ENCODE peak calls at places on chromosomes 7 and 10, in nine cellular contexts. P, D, N, L, B, J, Y, E and G are unnamed samples.

GRCh38 chr10:25263931-25264330 is 89.1 kb downstream of the GPR158 start:
- DNase-seq in P (no peak), D (no peak), N (no peak), L (peak; percentile 14), B (no peak), J (no peak), Y (no peak), E (no peak), G (no peak)

GRCh38 chr7:143289421-143289820 is 1.3 kb downstream of the CASP2 start:
- DNase-seq in P (no peak), D (no peak), N (peak; percentile 6), L (peak; percentile 26), B (no peak), J (no peak), Y (no peak), E (no peak), G (no peak)

GRCh38 chr7:124113040-124113439 is 80.2 kb upstream of the TMEM229A start:
- DNase-seq in P (no peak), D (no peak), N (no peak), L (no peak), B (no peak), J (no peak), Y (no peak), E (no peak), G (no peak)

GRCh38 chr7:120064565-120064964 is 208.4 kb upstream of the KCND2 start:
- DNase-seq in P (peak; percentile 85), D (no peak), N (peak; percentile 88), L (peak; percentile 13), B (no peak), J (no peak), Y (no peak), E (no peak), G (no peak)

GRCh38 chr7:46201966-46202365 is 280.9 kb upstream of the IGFBP3 start:
- DNase-seq in P (no peak), D (no peak), N (no peak), L (no peak), B (no peak), J (no peak), Y (no peak), E (no peak), G (no peak)

GRCh38 chr7:10237306-10237705 is 736.4 kb upstream of the PHF14 start:
- DNase-seq in P (peak; percentile 53), D (no peak), N (peak; percentile 23), L (peak; percentile 59), B (no peak), J (no peak), Y (no peak), E (no peak), G (no peak)

GRCh38 chr7:79291498-79291865 is 162.0 kb downstream of the MAGI2 start:
- DNase-seq in P (no peak), D (no peak), N (no peak), L (no peak), B (no peak), J (no peak), Y (no peak), E (no peak), G (no peak)

GRCh38 chr10:102452672-102453340 is 1.5 kb upstream of the C10orf95 start:
- DNase-seq in P (peak; percentile 55), D (no peak), N (peak; percentile 56), L (peak; percentile 71), B (peak; percentile 57), J (no peak), Y (no peak), E (no peak), G (no peak)

GRCh38 chr10:116538992-116539391 is 6.7 kb upstream of the PNLIP start:
- DNase-seq in P (no peak), D (no peak), N (no peak), L (no peak), B (no peak), J (no peak), Y (no peak), E (no peak), G (no peak)

GRCh38 chr7:123935436-123936381 is 10.7 kb downstream of the SPAM1 start:
- DNase-seq in P (no peak), D (no peak), N (no peak), L (no peak), B (no peak), J (no peak), Y (no peak), E (no peak), G (no peak)

GRCh38 chr7:116434820-116435341 is 64.7 kb upstream of the CAV2 start:
- DNase-seq in P (peak; percentile 58), D (no peak), N (peak; percentile 82), L (peak; percentile 76), B (no peak), J (no peak), Y (no peak), E (no peak), G (no peak)

GRCh38 chr7:102310414-102310815 is 23.7 kb downstream of the SH2B2 start:
- DNase-seq in P (no peak), D (no peak), N (no peak), L (no peak), B (no peak), J (no peak), Y (no peak), E (no peak), G (no peak)

GRCh38 chr10:62985807-62986525 is 147.2 kb upstream of the NRBF2 start:
- DNase-seq in P (no peak), D (no peak), N (no peak), L (no peak), B (no peak), J (no peak), Y (no peak), E (no peak), G (no peak)

GRCh38 chr7:754531-755420 is 27.7 kb upstream of the PRKAR1B start:
- DNase-seq in P (no peak), D (no peak), N (no peak), L (no peak), B (no peak), J (no peak), Y (no peak), E (no peak), G (no peak)

GRCh38 chr7:21967500-21968099 is 21.9 kb upstream of the CDCA7L start:
- DNase-seq in P (no peak), D (no peak), N (peak; percentile 83), L (peak; percentile 25), B (no peak), J (no peak), Y (peak; percentile 2), E (no peak), G (no peak)

GRCh38 chr10:99731296-99732032 is 463 bp downstream of the COX15 start:
- DNase-seq in P (no peak), D (no peak), N (no peak), L (no peak), B (no peak), J (no peak), Y (no peak), E (no peak), G (no peak)
- TF ChIP-seq CTCF in P (no peak), D (no peak), N (peak; percentile 9), L (no peak), B (no peak), J (no peak), Y (no peak), E (peak; percentile 6), G (no peak)

DNA sequence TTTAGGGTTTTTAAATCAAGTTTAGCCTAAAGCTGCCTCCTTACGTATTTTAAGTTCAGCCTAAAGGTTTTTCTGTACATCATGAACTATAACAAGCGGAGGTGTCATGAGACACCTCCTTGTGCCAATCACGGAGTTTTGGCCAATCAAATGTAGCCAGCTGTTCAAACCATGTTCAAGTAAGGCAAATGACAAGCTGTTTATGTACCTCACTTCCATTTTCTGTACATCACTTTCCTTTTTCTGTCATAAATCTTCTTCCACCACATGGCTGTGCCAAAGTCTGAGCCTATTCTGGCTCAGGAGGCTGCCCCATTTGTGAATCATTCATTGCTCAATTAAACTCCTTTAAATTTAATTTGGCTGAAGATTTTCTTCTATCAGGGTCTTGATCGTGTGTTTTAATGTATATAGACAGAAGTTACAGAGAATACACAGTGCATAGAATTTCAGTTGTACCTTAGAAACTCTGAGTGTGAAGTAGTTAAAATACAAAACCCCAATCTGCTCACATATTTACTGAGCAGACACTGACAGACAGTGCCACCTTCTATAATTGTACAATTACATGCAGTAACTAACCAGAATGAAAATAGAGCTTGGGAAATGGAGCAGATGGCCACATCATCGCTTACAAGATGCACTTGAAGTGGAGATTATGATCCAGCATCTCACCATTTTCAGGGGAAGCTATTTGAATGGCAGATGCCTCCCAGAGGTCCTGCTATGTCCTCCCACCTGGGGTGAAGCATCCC is 76.9 kb upstream of the LANCL2 start:
- DNase-seq in P (no peak), D (no peak), N (peak; percentile 19), L (no peak), B (no peak), J (no peak), Y (no peak), E (no peak), G (no peak)
- TF ChIP-seq CTCF in P (no peak), D (peak; percentile 4), N (peak; percentile 21), L (no peak), B (no peak), J (no peak), Y (no peak), E (no peak), G (no peak)

GRCh38 chr7:26399747-26400146 is 108.1 kb downstream of the SNX10 start:
- DNase-seq in P (no peak), D (no peak), N (no peak), L (no peak), B (no peak), J (no peak), Y (no peak), E (no peak), G (no peak)

GRCh38 chr7:26397326-26397725 is 105.7 kb downstream of the SNX10 start:
- DNase-seq in P (no peak), D (no peak), N (no peak), L (no peak), B (peak; percentile 77), J (no peak), Y (no peak), E (no peak), G (no peak)

GRCh38 chr7:26399309-26399610 is 107.6 kb downstream of the SNX10 start:
- DNase-seq in P (peak; percentile 22), D (no peak), N (no peak), L (peak; percentile 33), B (peak; percentile 64), J (peak; percentile 41), Y (no peak), E (peak; percentile 28), G (no peak)

GRCh38 chr7:26397786-26398435 is 106.2 kb downstream of the SNX10 start:
- DNase-seq in P (peak; percentile 3), D (peak; percentile 40), N (no peak), L (no peak), B (peak; percentile 67), J (peak; percentile 73), Y (no peak), E (no peak), G (no peak)

GRCh38 chr7:26398436-26399308 is 107.0 kb downstream of the SNX10 start:
- DNase-seq in P (peak; percentile 32), D (peak; percentile 87), N (peak; percentile 36), L (peak; percentile 13), B (peak; percentile 81), J (peak; percentile 63), Y (no peak), E (peak; percentile 48), G (no peak)
- TF ChIP-seq CTCF in P (no peak), D (no peak), N (no peak), L (no peak), B (peak; percentile 0), J (no peak), Y (no peak), E (no peak), G (no peak)

DNA sequence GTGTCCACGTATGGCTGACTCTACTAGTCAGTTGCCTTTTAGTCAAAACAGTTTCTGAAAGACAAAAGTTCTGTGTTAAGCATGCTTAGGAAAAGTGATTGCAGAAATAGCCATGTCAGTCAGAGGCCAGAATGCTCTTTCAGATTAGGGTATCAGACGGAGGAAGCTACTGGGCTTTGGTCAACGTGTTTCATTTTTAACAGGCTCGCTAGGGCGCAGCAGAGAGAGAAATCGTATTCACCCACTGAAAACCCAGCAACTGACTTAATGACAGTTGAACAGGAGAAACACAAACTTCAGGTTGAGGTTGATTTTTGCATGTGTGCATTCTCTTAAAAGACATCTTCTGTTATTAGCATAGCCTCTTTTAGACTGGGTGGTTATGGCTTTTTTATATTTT is 322.6 kb upstream of the KIAA1217 start:
- DNase-seq in P (no peak), D (no peak), N (no peak), L (no peak), B (no peak), J (peak; percentile 34), Y (no peak), E (no peak), G (no peak)
- TF ChIP-seq CTCF in P (no peak), D (no peak), N (no peak), L (no peak), B (no peak), J (peak; percentile 52), Y (no peak), E (no peak), G (no peak)